ENCODE peak calls at places on chromosomes 7 and 10, in ten cellular contexts. Z is GM12865; N is fibroblast of pulmonary artery; W is lower leg skin; E is AG04450; V is AG09309; M is choroid plexus epithelial cell; L is CD4-positive, alpha-beta memory T cell; U is GM12864; Q is heart right ventricle. O is an unnamed sample.

GRCh38 chr7:29275018-29275318 is 80.4 kb downstream of the CHN2 start:
- DNase-seq in Z (no peak), N (no peak), W (no peak), E (no peak), V (no peak), M (no peak), L (no peak), U (no peak), Q (no peak), O (no peak)

GRCh38 chr10:282294-283139 is 147.3 kb downstream of the ZMYND11 start:
- DNase-seq in Z (peak; percentile 41), N (peak; percentile 17), W (no peak), E (peak; percentile 7), V (no peak), M (peak; percentile 71), L (no peak), U (no peak), Q (no peak), O (no peak)

GRCh38 chr10:47409171-47409865 is 25.2 kb upstream of the ZNF488 start:
- DNase-seq in Z (no peak), N (no peak), W (peak; percentile 82), E (no peak), V (no peak), M (no peak), L (no peak), U (no peak), Q (no peak), O (no peak)

GRCh38 chr7:45890902-45891461 is 2.7 kb downstream of the IGFBP1 start:
- DNase-seq in Z (peak; percentile 21), N (peak; percentile 68), W (no peak), E (no peak), V (no peak), M (peak; percentile 67), L (peak; percentile 13), U (no peak), Q (no peak), O (no peak)

GRCh38 chr7:100804681-100805431 is 22.5 kb downstream of the EPHB4 start:
- DNase-seq in Z (no peak), N (no peak), W (no peak), E (no peak), V (no peak), M (no peak), L (no peak), U (no peak), Q (no peak), O (no peak)

GRCh38 chr10:43059336-43059720 is 17.5 kb upstream of the RET start:
- DNase-seq in Z (no peak), N (no peak), W (no peak), E (no peak), V (no peak), M (no peak), L (no peak), U (no peak), Q (no peak), O (no peak)

GRCh38 chr10:79404690-79405131 is 40.7 kb downstream of the ZCCHC24 start:
- DNase-seq in Z (no peak), N (no peak), W (peak; percentile 81), E (no peak), V (no peak), M (no peak), L (no peak), U (no peak), Q (no peak), O (no peak)

GRCh38 chr7:50146692-50147091 is 53.6 kb upstream of the ZPBP start:
- DNase-seq in Z (peak; percentile 22), N (no peak), W (no peak), E (no peak), V (no peak), M (no peak), L (no peak), U (no peak), Q (no peak), O (no peak)

GRCh38 chr7:136045992-136046391 is 68.8 kb upstream of the MTPN start:
- DNase-seq in Z (no peak), N (no peak), W (no peak), E (no peak), V (no peak), M (no peak), L (no peak), U (no peak), Q (no peak), O (peak; percentile 10)

GRCh38 chr10:62303922-62304321 is 35.3 kb upstream of the RTKN2 start:
- DNase-seq in Z (no peak), N (no peak), W (no peak), E (no peak), V (no peak), M (no peak), L (no peak), U (no peak), Q (no peak), O (no peak)

GRCh38 chr10:96910488-96911395 is 78.6 kb downstream of the LCOR start:
- DNase-seq in Z (peak; percentile 64), N (peak; percentile 56), W (no peak), E (no peak), V (no peak), M (peak; percentile 63), L (peak; percentile 31), U (peak; percentile 16), Q (peak; percentile 18), O (peak; percentile 4)

GRCh38 chr7:158617737-158618128 is 30.1 kb upstream of the PTPRN2 start:
- DNase-seq in Z (no peak), N (peak; percentile 25), W (no peak), E (no peak), V (no peak), M (peak; percentile 96), L (no peak), U (no peak), Q (no peak), O (no peak)

GRCh38 chr7:103343758-103344452 is 662 bp downstream of the DNAJC2 start:
- DNase-seq in Z (peak; percentile 43), N (peak; percentile 33), W (no peak), E (no peak), V (no peak), M (peak; percentile 43), L (no peak), U (no peak), Q (no peak), O (no peak)

GRCh38 chr10:114019226-114019625 is 24.4 kb upstream of the ADRB1 start:
- DNase-seq in Z (no peak), N (no peak), W (no peak), E (no peak), V (no peak), M (no peak), L (no peak), U (no peak), Q (no peak), O (no peak)

GRCh38 chr10:104139221-104139620 is 17.2 kb downstream of the SFR1 start:
- DNase-seq in Z (peak; percentile 18), N (peak; percentile 17), W (no peak), E (no peak), V (no peak), M (peak; percentile 41), L (no peak), U (no peak), Q (no peak), O (no peak)

GRCh38 chr10:89645742-89646172 is 715 bp upstream of the PANK1 start:
- DNase-seq in Z (no peak), N (no peak), W (no peak), E (no peak), V (no peak), M (no peak), L (no peak), U (no peak), Q (peak; percentile 24), O (no peak)
- H3K4me3 ChIP-seq in Z (peak overlapping the region; percentile 75), N (peak overlapping the region; percentile 75), W (no peak overlapping the region), E (peak overlapping the region; percentile 79), V (peak overlapping the region; percentile 62), M (peak overlapping the region; percentile 69), L (peak overlapping the region; percentile 55), U (peak overlapping the region; percentile 96), Q (peak overlapping the region; percentile 98), O (peak overlapping the region; percentile 83)

DNA sequence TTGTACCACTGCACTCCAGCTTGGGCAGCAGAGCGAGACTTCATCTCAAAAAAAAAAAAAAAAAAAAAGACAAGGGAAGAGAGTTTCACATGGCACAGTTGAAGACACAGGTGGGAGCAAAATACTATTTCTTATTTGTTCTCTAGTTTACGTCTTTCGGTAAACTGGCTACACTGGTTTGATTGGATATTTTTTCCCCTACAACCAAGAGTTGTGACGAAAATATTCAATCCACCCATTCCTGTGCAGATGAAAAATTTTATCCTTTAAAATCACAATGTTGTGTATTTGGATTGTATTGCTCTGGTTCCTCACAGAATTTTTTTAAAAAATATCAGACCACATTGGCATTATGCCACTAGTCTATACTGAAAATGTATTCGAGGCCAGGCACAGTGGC is 14.5 kb upstream of the ABCC2 start:
- DNase-seq in Z (no peak), N (no peak), W (no peak), E (no peak), V (no peak), M (no peak), L (no peak), U (no peak), Q (no peak), O (no peak)
- H3K4me3 ChIP-seq in Z (no peak overlapping the region), N (no peak overlapping the region), W (no peak overlapping the region), E (no peak overlapping the region), V (no peak overlapping the region), M (no peak overlapping the region), L (no peak overlapping the region), U (no peak overlapping the region), Q (no peak overlapping the region), O (no peak overlapping the region)

DNA sequence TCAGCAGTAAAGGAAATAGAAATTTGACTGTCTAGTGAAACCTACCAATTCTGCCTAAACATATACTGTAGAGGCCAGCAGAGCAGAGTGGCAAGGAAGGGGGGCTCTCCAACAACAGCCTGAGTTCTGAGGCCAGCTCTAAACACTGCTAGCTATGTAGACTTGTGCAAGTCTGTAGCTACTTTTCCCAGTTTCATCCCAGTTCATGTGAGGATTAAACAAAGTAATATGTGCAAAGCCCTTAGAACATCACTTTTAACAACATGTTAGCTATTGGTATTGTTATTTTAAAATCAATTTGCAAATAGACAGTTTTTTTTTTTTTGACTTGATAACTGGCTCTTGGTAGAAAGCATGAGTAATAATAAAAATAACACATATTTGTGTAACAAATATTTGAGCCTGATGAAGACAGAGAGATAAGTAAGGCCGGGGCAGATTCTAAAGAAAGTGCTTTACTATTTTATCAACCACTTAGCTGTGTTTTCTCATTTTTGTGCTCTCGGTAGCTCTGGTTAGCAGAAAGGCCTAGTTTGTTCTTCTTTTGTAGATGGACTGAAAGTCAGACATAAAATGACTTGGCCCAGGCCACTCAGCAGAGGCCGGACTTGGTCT is 9.3 kb downstream of the CHST12 start:
- DNase-seq in Z (no peak), N (no peak), W (no peak), E (no peak), V (no peak), M (peak; percentile 43), L (no peak), U (no peak), Q (no peak), O (no peak)
- H3K4me3 ChIP-seq in Z (no peak overlapping the region), N (no peak overlapping the region), W (no peak overlapping the region), E (no peak overlapping the region), V (no peak overlapping the region), M (no peak overlapping the region), L (no peak overlapping the region), U (no peak overlapping the region), Q (no peak overlapping the region), O (no peak overlapping the region)

DNA sequence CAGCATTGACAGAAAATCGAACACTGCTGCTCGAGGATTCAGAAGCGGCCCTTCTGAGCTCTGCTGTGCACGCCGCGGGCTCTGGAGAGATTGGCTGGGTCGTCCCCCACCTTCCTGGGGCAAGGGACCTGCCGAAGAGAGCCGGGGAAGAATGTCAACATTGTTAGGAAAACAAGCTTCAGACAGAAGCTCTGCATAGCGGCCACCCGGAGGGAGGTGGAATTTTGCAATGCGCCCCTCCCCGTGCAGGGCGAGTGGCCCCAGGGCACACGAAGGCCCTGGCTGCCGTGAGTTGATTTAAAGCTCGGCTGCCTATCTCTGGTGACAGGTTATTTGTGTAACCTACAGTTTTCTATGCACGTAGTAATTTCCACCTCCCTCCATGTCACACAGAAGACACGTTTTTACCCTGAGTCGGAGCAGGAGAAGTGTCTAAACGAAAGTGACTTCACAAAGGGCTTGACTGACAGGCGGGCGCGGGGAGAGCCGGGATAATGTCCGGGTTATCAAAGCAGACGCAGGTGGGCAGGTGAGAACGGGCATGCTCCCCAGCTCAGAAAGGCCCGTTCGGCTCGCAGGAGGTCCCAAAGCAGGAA is 84.7 kb downstream of the PDGFA start:
- DNase-seq in Z (no peak), N (no peak), W (no peak), E (no peak), V (no peak), M (peak; percentile 27), L (no peak), U (no peak), Q (no peak), O (no peak)
- H3K4me3 ChIP-seq in Z (no peak overlapping the region), N (no peak overlapping the region), W (no peak overlapping the region), E (no peak overlapping the region), V (no peak overlapping the region), M (peak overlapping the region; percentile 17), L (no peak overlapping the region), U (no peak overlapping the region), Q (no peak overlapping the region), O (no peak overlapping the region)